ENCODE peak calls at places on chromosome 12, in nine cellular contexts. One of them, this sample, is unnamed.

GRCh38 chr12:131455218-131455506 is 255.7 kb upstream of the SFSWAP start:
- DNase-seq in GM23338: no peak
- DNase-seq in thoracic aorta: no peak
- DNase-seq in right lobe of liver: no peak
- DNase-seq in caudate nucleus: no peak
- DNase-seq in transverse colon: no peak
- DNase-seq in cardiac muscle cell: no peak
- DNase-seq in colonic mucosa: no peak
- DNase-seq in substantia nigra: no peak
- DNase-seq in this sample: no peak

GRCh38 chr12:122203301-122203967 is at the start of gene B3GNT4:
- DNase-seq in caudate nucleus: peak; percentile 50
- DNase-seq in thoracic aorta: no peak
- DNase-seq in colonic mucosa: peak; percentile 83
- DNase-seq in transverse colon: peak; percentile 77
- DNase-seq in right lobe of liver: peak; percentile 71
- DNase-seq in substantia nigra: no peak
- DNase-seq in cardiac muscle cell: peak; percentile 58
- DNase-seq in GM23338: peak; percentile 85
- DNase-seq in this sample: peak; percentile 68

GRCh38 chr12:106248177-106248848 is 493 bp upstream of the CKAP4 start:
- DNase-seq in colonic mucosa: peak; percentile 81
- DNase-seq in cardiac muscle cell: peak; percentile 90
- DNase-seq in caudate nucleus: no peak
- DNase-seq in transverse colon: peak; percentile 69
- DNase-seq in GM23338: peak; percentile 59
- DNase-seq in thoracic aorta: no peak
- DNase-seq in right lobe of liver: peak; percentile 83
- DNase-seq in substantia nigra: no peak
- DNase-seq in this sample: no peak

GRCh38 chr12:4112734-4113396 is 160.7 kb upstream of the CCND2 start:
- DNase-seq in right lobe of liver: peak; percentile 18
- DNase-seq in substantia nigra: no peak
- DNase-seq in caudate nucleus: no peak
- DNase-seq in cardiac muscle cell: no peak
- DNase-seq in GM23338: no peak
- DNase-seq in thoracic aorta: no peak
- DNase-seq in colonic mucosa: peak; percentile 10
- DNase-seq in transverse colon: no peak
- DNase-seq in this sample: no peak

GRCh38 chr12:29113101-29113500 is 36.0 kb upstream of the FAR2 start:
- DNase-seq in thoracic aorta: no peak
- DNase-seq in right lobe of liver: no peak
- DNase-seq in cardiac muscle cell: no peak
- DNase-seq in substantia nigra: no peak
- DNase-seq in colonic mucosa: no peak
- DNase-seq in transverse colon: no peak
- DNase-seq in GM23338: no peak
- DNase-seq in caudate nucleus: no peak
- DNase-seq in this sample: no peak

GRCh38 chr12:40829738-40830144 is 137.5 kb downstream of the CNTN1 start:
- DNase-seq in caudate nucleus: no peak
- DNase-seq in transverse colon: no peak
- DNase-seq in thoracic aorta: no peak
- DNase-seq in right lobe of liver: no peak
- DNase-seq in GM23338: no peak
- DNase-seq in substantia nigra: no peak
- DNase-seq in colonic mucosa: no peak
- DNase-seq in cardiac muscle cell: no peak
- DNase-seq in this sample: no peak

GRCh38 chr12:59811991-59812390 is 216.2 kb downstream of the SLC16A7 start:
- DNase-seq in right lobe of liver: no peak
- DNase-seq in colonic mucosa: no peak
- DNase-seq in GM23338: no peak
- DNase-seq in cardiac muscle cell: no peak
- DNase-seq in transverse colon: no peak
- DNase-seq in thoracic aorta: no peak
- DNase-seq in substantia nigra: no peak
- DNase-seq in caudate nucleus: no peak
- DNase-seq in this sample: no peak

GRCh38 chr12:93819048-93819491 is 141.9 kb downstream of the CRADD start:
- DNase-seq in substantia nigra: peak; percentile 6
- DNase-seq in thoracic aorta: no peak
- DNase-seq in caudate nucleus: peak; percentile 17
- DNase-seq in cardiac muscle cell: peak; percentile 91
- DNase-seq in GM23338: no peak
- DNase-seq in right lobe of liver: no peak
- DNase-seq in colonic mucosa: peak; percentile 34
- DNase-seq in transverse colon: peak; percentile 35
- DNase-seq in this sample: no peak

DNA sequence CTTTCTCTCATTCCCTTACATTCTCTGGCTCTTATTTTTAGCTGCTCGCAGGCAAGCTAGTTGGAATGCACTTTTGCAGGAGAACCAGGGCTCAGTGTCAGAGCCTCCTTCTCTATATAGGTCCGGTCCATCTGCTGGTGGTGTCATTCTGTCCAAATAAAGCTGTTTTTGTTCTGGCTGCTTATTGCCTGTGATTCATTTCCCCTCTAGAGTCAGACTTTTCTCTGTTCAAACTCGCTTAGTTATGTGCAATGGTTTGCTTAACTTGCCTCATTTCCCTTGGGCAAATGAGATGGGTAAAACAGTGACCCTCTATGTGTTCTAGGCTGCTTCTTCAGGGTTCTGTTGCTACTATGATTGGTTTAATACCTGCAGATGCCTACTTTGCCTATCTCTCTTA is 2.9 kb downstream of the SMARCD1 start:
- DNase-seq in transverse colon: no peak
- DNase-seq in colonic mucosa: no peak
- DNase-seq in thoracic aorta: no peak
- DNase-seq in cardiac muscle cell: peak; percentile 69
- DNase-seq in caudate nucleus: no peak
- DNase-seq in right lobe of liver: no peak
- DNase-seq in GM23338: no peak
- DNase-seq in substantia nigra: no peak
- DNase-seq in this sample: no peak
- H3K27ac ChIP-seq in transverse colon: no peak overlapping the region
- H3K27ac ChIP-seq in colonic mucosa: no peak overlapping the region
- H3K27ac ChIP-seq in thoracic aorta: peak overlapping the region; percentile 12
- H3K27ac ChIP-seq in cardiac muscle cell: no peak overlapping the region
- H3K27ac ChIP-seq in caudate nucleus: no peak overlapping the region
- H3K27ac ChIP-seq in right lobe of liver: no peak overlapping the region
- H3K27ac ChIP-seq in GM23338: no peak overlapping the region
- H3K27ac ChIP-seq in substantia nigra: no peak overlapping the region
- H3K27ac ChIP-seq in this sample: no peak overlapping the region

GRCh38 chr12:21334100-21334499 is 617 bp downstream of the SLCO1A2 start:
- DNase-seq in caudate nucleus: no peak
- DNase-seq in colonic mucosa: no peak
- DNase-seq in thoracic aorta: no peak
- DNase-seq in right lobe of liver: no peak
- DNase-seq in GM23338: no peak
- DNase-seq in cardiac muscle cell: no peak
- DNase-seq in substantia nigra: no peak
- DNase-seq in transverse colon: no peak
- DNase-seq in this sample: no peak

GRCh38 chr12:21334771-21335325 is at the start of gene SLCO1A2:
- DNase-seq in transverse colon: no peak
- DNase-seq in colonic mucosa: no peak
- DNase-seq in caudate nucleus: no peak
- DNase-seq in thoracic aorta: no peak
- DNase-seq in cardiac muscle cell: no peak
- DNase-seq in substantia nigra: no peak
- DNase-seq in right lobe of liver: no peak
- DNase-seq in GM23338: no peak
- DNase-seq in this sample: no peak

GRCh38 chr12:21337453-21337852 is 2.7 kb upstream of the SLCO1A2 start:
- DNase-seq in colonic mucosa: no peak
- DNase-seq in caudate nucleus: no peak
- DNase-seq in transverse colon: no peak
- DNase-seq in right lobe of liver: no peak
- DNase-seq in GM23338: no peak
- DNase-seq in thoracic aorta: no peak
- DNase-seq in substantia nigra: no peak
- DNase-seq in cardiac muscle cell: no peak
- DNase-seq in this sample: no peak

GRCh38 chr12:21337959-21338704 is 3.4 kb upstream of the SLCO1A2 start:
- DNase-seq in cardiac muscle cell: no peak
- DNase-seq in GM23338: no peak
- DNase-seq in substantia nigra: no peak
- DNase-seq in transverse colon: no peak
- DNase-seq in caudate nucleus: no peak
- DNase-seq in thoracic aorta: no peak
- DNase-seq in colonic mucosa: no peak
- DNase-seq in right lobe of liver: no peak
- DNase-seq in this sample: no peak

DNA sequence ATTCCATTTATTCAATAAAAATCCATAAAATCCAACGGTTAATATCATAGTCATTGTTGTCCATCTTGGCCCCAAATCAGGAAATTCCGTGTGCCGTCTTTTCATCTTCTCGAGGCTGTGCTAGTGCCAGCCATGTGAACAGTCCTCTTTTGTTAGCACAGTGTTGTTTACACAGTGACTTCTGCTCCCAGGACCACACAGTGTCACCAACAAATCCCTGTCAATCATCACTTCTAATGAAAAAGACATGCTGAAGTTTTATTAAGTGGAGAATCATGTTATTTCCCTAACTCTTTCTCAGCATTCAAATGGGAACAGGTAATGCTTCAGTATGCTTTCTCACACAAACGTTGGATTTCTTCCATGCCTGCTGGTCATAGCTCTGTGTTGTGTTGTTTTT is 1.9 kb upstream of the SLCO1A2 start:
- DNase-seq in thoracic aorta: no peak
- DNase-seq in cardiac muscle cell: no peak
- DNase-seq in transverse colon: no peak
- DNase-seq in right lobe of liver: peak; percentile 69
- DNase-seq in colonic mucosa: no peak
- DNase-seq in GM23338: no peak
- DNase-seq in caudate nucleus: peak; percentile 13
- DNase-seq in substantia nigra: peak; percentile 5
- DNase-seq in this sample: no peak
- H3K27ac ChIP-seq in thoracic aorta: no peak overlapping the region
- H3K27ac ChIP-seq in cardiac muscle cell: no peak overlapping the region
- H3K27ac ChIP-seq in transverse colon: no peak overlapping the region
- H3K27ac ChIP-seq in right lobe of liver: peak overlapping the region; percentile 71
- H3K27ac ChIP-seq in colonic mucosa: no peak overlapping the region
- H3K27ac ChIP-seq in GM23338: no peak overlapping the region
- H3K27ac ChIP-seq in caudate nucleus: peak overlapping the region; percentile 96
- H3K27ac ChIP-seq in substantia nigra: peak overlapping the region; percentile 88
- H3K27ac ChIP-seq in this sample: no peak overlapping the region

GRCh38 chr12:46110928-46111699 is 120.7 kb upstream of the SCAF11 start:
- DNase-seq in cardiac muscle cell: no peak
- DNase-seq in caudate nucleus: no peak
- DNase-seq in substantia nigra: no peak
- DNase-seq in transverse colon: no peak
- DNase-seq in right lobe of liver: no peak
- DNase-seq in thoracic aorta: no peak
- DNase-seq in colonic mucosa: no peak
- DNase-seq in GM23338: no peak
- DNase-seq in this sample: no peak

GRCh38 chr12:46110220-46110700 is 119.9 kb upstream of the SCAF11 start:
- DNase-seq in thoracic aorta: no peak
- DNase-seq in caudate nucleus: no peak
- DNase-seq in cardiac muscle cell: no peak
- DNase-seq in right lobe of liver: peak; percentile 80
- DNase-seq in transverse colon: peak; percentile 54
- DNase-seq in GM23338: no peak
- DNase-seq in colonic mucosa: peak; percentile 60
- DNase-seq in substantia nigra: no peak
- DNase-seq in this sample: no peak

GRCh38 chr12:46109343-46110219 is 119.2 kb upstream of the SCAF11 start:
- DNase-seq in thoracic aorta: no peak
- DNase-seq in GM23338: no peak
- DNase-seq in right lobe of liver: no peak
- DNase-seq in substantia nigra: no peak
- DNase-seq in colonic mucosa: no peak
- DNase-seq in caudate nucleus: no peak
- DNase-seq in cardiac muscle cell: no peak
- DNase-seq in transverse colon: no peak
- DNase-seq in this sample: no peak

GRCh38 chr12:46107591-46107990 is 117.2 kb upstream of the SCAF11 start:
- DNase-seq in thoracic aorta: no peak
- DNase-seq in right lobe of liver: no peak
- DNase-seq in substantia nigra: no peak
- DNase-seq in transverse colon: no peak
- DNase-seq in cardiac muscle cell: no peak
- DNase-seq in GM23338: no peak
- DNase-seq in caudate nucleus: no peak
- DNase-seq in colonic mucosa: no peak
- DNase-seq in this sample: no peak

DNA sequence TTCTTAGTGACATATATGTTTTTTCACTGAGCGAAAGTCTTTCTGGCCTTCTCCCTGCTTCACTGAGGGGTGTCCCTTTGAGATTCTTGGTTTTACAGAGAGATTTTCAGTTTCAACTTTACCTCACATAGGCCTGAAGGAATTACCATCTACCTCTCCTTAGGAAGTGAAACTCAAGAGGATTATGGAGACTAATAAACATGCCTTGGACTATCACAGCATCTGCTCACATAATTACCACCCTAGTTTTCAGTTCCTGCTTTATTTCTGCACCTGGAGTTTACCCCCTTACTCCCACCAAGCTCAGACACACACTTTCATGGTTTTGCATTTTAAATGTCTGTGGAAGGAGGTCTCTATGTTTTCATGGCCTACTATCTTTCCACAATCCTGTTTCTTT is 118.3 kb upstream of the SCAF11 start:
- DNase-seq in GM23338: no peak
- DNase-seq in colonic mucosa: no peak
- DNase-seq in right lobe of liver: no peak
- DNase-seq in cardiac muscle cell: no peak
- DNase-seq in substantia nigra: no peak
- DNase-seq in transverse colon: no peak
- DNase-seq in caudate nucleus: no peak
- DNase-seq in thoracic aorta: no peak
- DNase-seq in this sample: no peak
- H3K27ac ChIP-seq in GM23338: no peak overlapping the region
- H3K27ac ChIP-seq in colonic mucosa: no peak overlapping the region
- H3K27ac ChIP-seq in right lobe of liver: no peak overlapping the region
- H3K27ac ChIP-seq in cardiac muscle cell: no peak overlapping the region
- H3K27ac ChIP-seq in substantia nigra: no peak overlapping the region
- H3K27ac ChIP-seq in transverse colon: no peak overlapping the region
- H3K27ac ChIP-seq in caudate nucleus: no peak overlapping the region
- H3K27ac ChIP-seq in thoracic aorta: no peak overlapping the region
- H3K27ac ChIP-seq in this sample: no peak overlapping the region

GRCh38 chr12:46165191-46165590 is 103.7 kb downstream of the SLC38A1 start:
- DNase-seq in transverse colon: no peak
- DNase-seq in substantia nigra: no peak
- DNase-seq in thoracic aorta: no peak
- DNase-seq in GM23338: no peak
- DNase-seq in right lobe of liver: no peak
- DNase-seq in caudate nucleus: no peak
- DNase-seq in colonic mucosa: no peak
- DNase-seq in cardiac muscle cell: no peak
- DNase-seq in this sample: no peak

GRCh38 chr12:46160981-46161690 is 107.7 kb downstream of the SLC38A1 start:
- DNase-seq in transverse colon: no peak
- DNase-seq in substantia nigra: no peak
- DNase-seq in cardiac muscle cell: no peak
- DNase-seq in thoracic aorta: no peak
- DNase-seq in caudate nucleus: no peak
- DNase-seq in GM23338: no peak
- DNase-seq in colonic mucosa: no peak
- DNase-seq in right lobe of liver: no peak
- DNase-seq in this sample: no peak

GRCh38 chr12:46164186-46164585 is 104.7 kb downstream of the SLC38A1 start:
- DNase-seq in substantia nigra: no peak
- DNase-seq in GM23338: no peak
- DNase-seq in thoracic aorta: no peak
- DNase-seq in colonic mucosa: no peak
- DNase-seq in cardiac muscle cell: no peak
- DNase-seq in caudate nucleus: no peak
- DNase-seq in right lobe of liver: no peak
- DNase-seq in transverse colon: no peak
- DNase-seq in this sample: no peak

GRCh38 chr12:46159239-46159901 is 109.5 kb downstream of the SLC38A1 start:
- DNase-seq in transverse colon: no peak
- DNase-seq in substantia nigra: no peak
- DNase-seq in caudate nucleus: no peak
- DNase-seq in cardiac muscle cell: no peak
- DNase-seq in GM23338: no peak
- DNase-seq in right lobe of liver: no peak
- DNase-seq in thoracic aorta: no peak
- DNase-seq in colonic mucosa: no peak
- DNase-seq in this sample: no peak

GRCh38 chr12:46160081-46160980 is 108.5 kb downstream of the SLC38A1 start:
- DNase-seq in transverse colon: no peak
- DNase-seq in cardiac muscle cell: peak; percentile 71
- DNase-seq in thoracic aorta: no peak
- DNase-seq in substantia nigra: no peak
- DNase-seq in GM23338: no peak
- DNase-seq in colonic mucosa: no peak
- DNase-seq in right lobe of liver: no peak
- DNase-seq in caudate nucleus: no peak
- DNase-seq in this sample: no peak
- H3K27ac ChIP-seq in transverse colon: peak overlapping the region; percentile 76
- H3K27ac ChIP-seq in cardiac muscle cell: peak overlapping the region; percentile 92
- H3K27ac ChIP-seq in thoracic aorta: peak overlapping the region; percentile 66
- H3K27ac ChIP-seq in substantia nigra: no peak overlapping the region
- H3K27ac ChIP-seq in GM23338: no peak overlapping the region
- H3K27ac ChIP-seq in colonic mucosa: peak overlapping the region; percentile 34
- H3K27ac ChIP-seq in right lobe of liver: no peak overlapping the region
- H3K27ac ChIP-seq in caudate nucleus: no peak overlapping the region
- H3K27ac ChIP-seq in this sample: no peak overlapping the region